ENCODE peak calls at places on chromosomes 7 and 10, in six cellular contexts. One of them, this sample, is unnamed.

GRCh38 chr10:59517961-59518360 is 155.6 kb upstream of the FAM13C start:
- DNase-seq in nucleus accumbens: no peak
- DNase-seq in EL: no peak
- DNase-seq in activated CD8-positive, alpha-beta memory T cell treated with anti-CD3 and anti-CD28 coated beads for 4 hours: no peak
- DNase-seq in stimulated activated CD4-positive, alpha-beta T cell treated with anti-CD3 and anti-CD28 coated beads, Interleukin-1b, Interleukin-23, amount 100 ng/mL, for 1 hour: no peak
- DNase-seq in HEK293T: no peak
- DNase-seq in this sample: no peak

GRCh38 chr7:16926283-16926682 is 44.5 kb upstream of the AGR3 start:
- DNase-seq in activated CD8-positive, alpha-beta memory T cell treated with anti-CD3 and anti-CD28 coated beads for 4 hours: no peak
- DNase-seq in stimulated activated CD4-positive, alpha-beta T cell treated with anti-CD3 and anti-CD28 coated beads, Interleukin-1b, Interleukin-23, amount 100 ng/mL, for 1 hour: no peak
- DNase-seq in EL: peak; percentile 56
- DNase-seq in nucleus accumbens: no peak
- DNase-seq in HEK293T: peak; percentile 30
- DNase-seq in this sample: peak; percentile 83

GRCh38 chr10:79084012-79084971 is 15.5 kb downstream of the ZMIZ1 start:
- DNase-seq in activated CD8-positive, alpha-beta memory T cell treated with anti-CD3 and anti-CD28 coated beads for 4 hours: no peak
- DNase-seq in HEK293T: peak; percentile 16
- DNase-seq in nucleus accumbens: no peak
- DNase-seq in stimulated activated CD4-positive, alpha-beta T cell treated with anti-CD3 and anti-CD28 coated beads, Interleukin-1b, Interleukin-23, amount 100 ng/mL, for 1 hour: no peak
- DNase-seq in EL: peak; percentile 85
- DNase-seq in this sample: peak; percentile 78

GRCh38 chr10:131694963-131695813 is 205.6 kb upstream of the PPP2R2D start:
- DNase-seq in activated CD8-positive, alpha-beta memory T cell treated with anti-CD3 and anti-CD28 coated beads for 4 hours: no peak
- DNase-seq in nucleus accumbens: no peak
- DNase-seq in EL: no peak
- DNase-seq in HEK293T: no peak
- DNase-seq in stimulated activated CD4-positive, alpha-beta T cell treated with anti-CD3 and anti-CD28 coated beads, Interleukin-1b, Interleukin-23, amount 100 ng/mL, for 1 hour: no peak
- DNase-seq in this sample: no peak

GRCh38 chr7:82288769-82289535 is 154.6 kb downstream of the CACNA2D1 start:
- DNase-seq in stimulated activated CD4-positive, alpha-beta T cell treated with anti-CD3 and anti-CD28 coated beads, Interleukin-1b, Interleukin-23, amount 100 ng/mL, for 1 hour: no peak
- DNase-seq in activated CD8-positive, alpha-beta memory T cell treated with anti-CD3 and anti-CD28 coated beads for 4 hours: no peak
- DNase-seq in HEK293T: no peak
- DNase-seq in EL: peak; percentile 17
- DNase-seq in nucleus accumbens: no peak
- DNase-seq in this sample: no peak

GRCh38 chr7:40802497-40802896 is 667.7 kb downstream of the SUGCT start:
- DNase-seq in nucleus accumbens: no peak
- DNase-seq in stimulated activated CD4-positive, alpha-beta T cell treated with anti-CD3 and anti-CD28 coated beads, Interleukin-1b, Interleukin-23, amount 100 ng/mL, for 1 hour: no peak
- DNase-seq in EL: no peak
- DNase-seq in activated CD8-positive, alpha-beta memory T cell treated with anti-CD3 and anti-CD28 coated beads for 4 hours: no peak
- DNase-seq in HEK293T: no peak
- DNase-seq in this sample: no peak

GRCh38 chr7:131231381-131232220 is 96.1 kb upstream of the MKLN1 start:
- DNase-seq in HEK293T: no peak
- DNase-seq in nucleus accumbens: no peak
- DNase-seq in stimulated activated CD4-positive, alpha-beta T cell treated with anti-CD3 and anti-CD28 coated beads, Interleukin-1b, Interleukin-23, amount 100 ng/mL, for 1 hour: peak; percentile 17
- DNase-seq in activated CD8-positive, alpha-beta memory T cell treated with anti-CD3 and anti-CD28 coated beads for 4 hours: peak; percentile 35
- DNase-seq in EL: peak; percentile 36
- DNase-seq in this sample: peak; percentile 60

GRCh38 chr7:139396323-139396951 is 36.7 kb downstream of the LUC7L2 start:
- DNase-seq in activated CD8-positive, alpha-beta memory T cell treated with anti-CD3 and anti-CD28 coated beads for 4 hours: no peak
- DNase-seq in nucleus accumbens: no peak
- DNase-seq in EL: peak; percentile 42
- DNase-seq in HEK293T: no peak
- DNase-seq in stimulated activated CD4-positive, alpha-beta T cell treated with anti-CD3 and anti-CD28 coated beads, Interleukin-1b, Interleukin-23, amount 100 ng/mL, for 1 hour: no peak
- DNase-seq in this sample: peak; percentile 43

GRCh38 chr7:8443871-8444756 is 10.7 kb downstream of the NXPH1 start:
- DNase-seq in nucleus accumbens: no peak
- DNase-seq in activated CD8-positive, alpha-beta memory T cell treated with anti-CD3 and anti-CD28 coated beads for 4 hours: no peak
- DNase-seq in EL: no peak
- DNase-seq in stimulated activated CD4-positive, alpha-beta T cell treated with anti-CD3 and anti-CD28 coated beads, Interleukin-1b, Interleukin-23, amount 100 ng/mL, for 1 hour: no peak
- DNase-seq in HEK293T: no peak
- DNase-seq in this sample: no peak

GRCh38 chr10:31961264-31961663 is 32.6 kb upstream of the ARHGAP12 start:
- DNase-seq in EL: no peak
- DNase-seq in HEK293T: no peak
- DNase-seq in stimulated activated CD4-positive, alpha-beta T cell treated with anti-CD3 and anti-CD28 coated beads, Interleukin-1b, Interleukin-23, amount 100 ng/mL, for 1 hour: no peak
- DNase-seq in activated CD8-positive, alpha-beta memory T cell treated with anti-CD3 and anti-CD28 coated beads for 4 hours: no peak
- DNase-seq in nucleus accumbens: no peak
- DNase-seq in this sample: no peak

GRCh38 chr7:26705567-26705966 is 158.8 kb downstream of the SKAP2 start:
- DNase-seq in stimulated activated CD4-positive, alpha-beta T cell treated with anti-CD3 and anti-CD28 coated beads, Interleukin-1b, Interleukin-23, amount 100 ng/mL, for 1 hour: no peak
- DNase-seq in nucleus accumbens: no peak
- DNase-seq in EL: peak; percentile 96
- DNase-seq in activated CD8-positive, alpha-beta memory T cell treated with anti-CD3 and anti-CD28 coated beads for 4 hours: no peak
- DNase-seq in HEK293T: no peak
- DNase-seq in this sample: peak; percentile 96

GRCh38 chr7:101820703-101821102 is 3.3 kb downstream of the CUX1 start:
- DNase-seq in HEK293T: no peak
- DNase-seq in activated CD8-positive, alpha-beta memory T cell treated with anti-CD3 and anti-CD28 coated beads for 4 hours: no peak
- DNase-seq in EL: no peak
- DNase-seq in nucleus accumbens: no peak
- DNase-seq in stimulated activated CD4-positive, alpha-beta T cell treated with anti-CD3 and anti-CD28 coated beads, Interleukin-1b, Interleukin-23, amount 100 ng/mL, for 1 hour: no peak
- DNase-seq in this sample: peak; percentile 62